ENCODE peak calls at places on chromosome 19, in four cellular contexts. L is C1 segment of cervical spinal cord, X is NCI-H1048, D is dorsolateral prefrontal cortex. V is an unnamed sample.

GRCh38 chr19:3699071-3699740 is 1.1 kb downstream of the PIP5K1C start:
- DNase-seq in L (peak), X (no peak), D (peak), V (no peak)

GRCh38 chr19:47776568-47776967 is 1.9 kb upstream of the SELENOW start:
- DNase-seq in L (no peak), X (no peak), D (no peak), V (no peak)

GRCh38 chr19:40229484-40229883 is 3.0 kb upstream of the CCNP start:
- DNase-seq in L (no peak), X (no peak), D (no peak), V (no peak)

GRCh38 chr19:43723588-43723987 is 7.7 kb downstream of the IRGC start:
- DNase-seq in L (no peak), X (no peak), D (no peak), V (no peak)

GRCh38 chr19:53961523-53962345 is 1.0 kb upstream of the CACNG8 start:
- DNase-seq in L (no peak), X (no peak), D (no peak), V (no peak)

GRCh38 chr19:33487901-33488817 is 33.4 kb downstream of the PEPD start:
- DNase-seq in L (no peak), X (no peak), D (no peak), V (no peak)

GRCh38 chr19:6340493-6341201 is 7.2 kb upstream of the ACER1 start:
- DNase-seq in L (no peak), X (no peak), D (no peak), V (no peak)

GRCh38 chr19:802497-802887 is 5.2 kb downstream of the PTBP1 start:
- DNase-seq in L (no peak), X (no peak), D (no peak), V (no peak)

GRCh38 chr19:48900477-48901452 is 653 bp downstream of the NUCB1 start:
- DNase-seq in L (no peak), X (no peak), D (no peak), V (no peak)

GRCh38 chr19:33219261-33219812 is 6.3 kb downstream of the SLC7A10 start:
- DNase-seq in L (no peak), X (no peak), D (no peak), V (no peak)

GRCh38 chr19:11390933-11391680 is 7.0 kb upstream of the EPOR start:
- DNase-seq in L (no peak), X (no peak), D (no peak), V (no peak)

GRCh38 chr19:42066075-42066754 is 3.8 kb downstream of the GRIK5 start:
- DNase-seq in L (peak), X (peak), D (peak), V (no peak)

GRCh38 chr19:58450836-58451357 is 525 bp upstream of the ZNF324B start:
- DNase-seq in L (no peak), X (no peak), D (no peak), V (no peak)

GRCh38 chr19:48768989-48769713 is 13.8 kb downstream of the FGF21 start:
- DNase-seq in L (no peak), X (no peak), D (no peak), V (no peak)

GRCh38 chr19:18415177-18415867 is 3.9 kb upstream of the SSBP4 start:
- DNase-seq in L (peak), X (no peak), D (peak), V (peak)

GRCh38 chr19:16559896-16560295 is 12.3 kb downstream of the SLC35E1 start:
- DNase-seq in L (no peak), X (no peak), D (no peak), V (no peak)

GRCh38 chr19:36775768-36776167 is 3.2 kb upstream of the ZNF850 start:
- DNase-seq in L (peak), X (no peak), D (no peak), V (peak)

GRCh38 chr19:10520652-10521318 is 3.5 kb upstream of the S1PR5 start:
- DNase-seq in L (no peak), X (no peak), D (no peak), V (no peak)

GRCh38 chr19:41821003-41821735 is 23.3 kb downstream of the LYPD4 start:
- DNase-seq in L (peak), X (no peak), D (no peak), V (no peak)

V was measured in substantia nigra.